ENCODE peak calls at places on chromosomes 3 and 15, in seven cellular contexts. One of them, this sample, is unnamed.

GRCh38 chr3:151599103-151599672 is 134.5 kb upstream of the AADACL2 start:
- DNase-seq in heart left ventricle: no peak
- DNase-seq in NCI-H1105: no peak
- DNase-seq in stimulated activated CD4-positive, alpha-beta T cell treated with anti-CD3 and anti-CD28 coated beads, Interleukin-2, amount 100 ng/mL, for 48 hours: no peak
- DNase-seq in mucosa of descending colon: no peak
- DNase-seq in T-helper 2 cell: no peak
- DNase-seq in NCI-H460: no peak
- DNase-seq in this sample: no peak

GRCh38 chr3:138329127-138329983 is at the start of gene NME9:
- DNase-seq in heart left ventricle: peak
- DNase-seq in NCI-H1105: peak
- DNase-seq in stimulated activated CD4-positive, alpha-beta T cell treated with anti-CD3 and anti-CD28 coated beads, Interleukin-2, amount 100 ng/mL, for 48 hours: peak
- DNase-seq in mucosa of descending colon: peak
- DNase-seq in T-helper 2 cell: peak
- DNase-seq in NCI-H460: peak
- DNase-seq in this sample: peak

GRCh38 chr15:76866008-76866407 is 39.1 kb downstream of the SCAPER start:
- DNase-seq in heart left ventricle: no peak
- DNase-seq in NCI-H1105: no peak
- DNase-seq in stimulated activated CD4-positive, alpha-beta T cell treated with anti-CD3 and anti-CD28 coated beads, Interleukin-2, amount 100 ng/mL, for 48 hours: no peak
- DNase-seq in mucosa of descending colon: no peak
- DNase-seq in T-helper 2 cell: peak
- DNase-seq in NCI-H460: no peak
- DNase-seq in this sample: no peak

GRCh38 chr15:82298520-82298919 is 35.9 kb downstream of the SAXO2 start:
- DNase-seq in heart left ventricle: peak
- DNase-seq in NCI-H1105: no peak
- DNase-seq in stimulated activated CD4-positive, alpha-beta T cell treated with anti-CD3 and anti-CD28 coated beads, Interleukin-2, amount 100 ng/mL, for 48 hours: peak
- DNase-seq in mucosa of descending colon: peak
- DNase-seq in T-helper 2 cell: peak
- DNase-seq in NCI-H460: no peak
- DNase-seq in this sample: no peak

GRCh38 chr3:152281032-152281713 is 12.4 kb downstream of the MBNL1 start:
- DNase-seq in heart left ventricle: no peak
- DNase-seq in NCI-H1105: no peak
- DNase-seq in stimulated activated CD4-positive, alpha-beta T cell treated with anti-CD3 and anti-CD28 coated beads, Interleukin-2, amount 100 ng/mL, for 48 hours: no peak
- DNase-seq in mucosa of descending colon: no peak
- DNase-seq in T-helper 2 cell: peak
- DNase-seq in NCI-H460: no peak
- DNase-seq in this sample: no peak

GRCh38 chr3:52346623-52347530 is 30.8 kb downstream of the DNAH1 start:
- DNase-seq in heart left ventricle: no peak
- DNase-seq in NCI-H1105: no peak
- DNase-seq in stimulated activated CD4-positive, alpha-beta T cell treated with anti-CD3 and anti-CD28 coated beads, Interleukin-2, amount 100 ng/mL, for 48 hours: no peak
- DNase-seq in mucosa of descending colon: no peak
- DNase-seq in T-helper 2 cell: no peak
- DNase-seq in NCI-H460: no peak
- DNase-seq in this sample: peak

GRCh38 chr3:139533781-139534443 is 5.6 kb downstream of the RBP1 start:
- DNase-seq in heart left ventricle: no peak
- DNase-seq in NCI-H1105: no peak
- DNase-seq in stimulated activated CD4-positive, alpha-beta T cell treated with anti-CD3 and anti-CD28 coated beads, Interleukin-2, amount 100 ng/mL, for 48 hours: no peak
- DNase-seq in mucosa of descending colon: no peak
- DNase-seq in T-helper 2 cell: no peak
- DNase-seq in NCI-H460: no peak
- DNase-seq in this sample: peak

GRCh38 chr15:34583399-34584320 is at the start of gene GOLGA8B:
- DNase-seq in heart left ventricle: peak
- DNase-seq in NCI-H1105: peak
- DNase-seq in stimulated activated CD4-positive, alpha-beta T cell treated with anti-CD3 and anti-CD28 coated beads, Interleukin-2, amount 100 ng/mL, for 48 hours: peak
- DNase-seq in mucosa of descending colon: peak
- DNase-seq in T-helper 2 cell: peak
- DNase-seq in NCI-H460: peak
- DNase-seq in this sample: peak

GRCh38 chr3:173395073-173395411 is 2.5 kb upstream of the NLGN1 start:
- DNase-seq in heart left ventricle: no peak
- DNase-seq in NCI-H1105: no peak
- DNase-seq in stimulated activated CD4-positive, alpha-beta T cell treated with anti-CD3 and anti-CD28 coated beads, Interleukin-2, amount 100 ng/mL, for 48 hours: no peak
- DNase-seq in mucosa of descending colon: no peak
- DNase-seq in T-helper 2 cell: no peak
- DNase-seq in NCI-H460: peak
- DNase-seq in this sample: no peak

GRCh38 chr3:149964296-149964695 is 6.4 kb downstream of the PFN2 start:
- DNase-seq in heart left ventricle: no peak
- DNase-seq in NCI-H1105: no peak
- DNase-seq in stimulated activated CD4-positive, alpha-beta T cell treated with anti-CD3 and anti-CD28 coated beads, Interleukin-2, amount 100 ng/mL, for 48 hours: no peak
- DNase-seq in mucosa of descending colon: no peak
- DNase-seq in T-helper 2 cell: no peak
- DNase-seq in NCI-H460: no peak
- DNase-seq in this sample: no peak

GRCh38 chr3:13884851-13885703 is 5.2 kb upstream of the WNT7A start:
- DNase-seq in heart left ventricle: no peak
- DNase-seq in NCI-H1105: peak
- DNase-seq in stimulated activated CD4-positive, alpha-beta T cell treated with anti-CD3 and anti-CD28 coated beads, Interleukin-2, amount 100 ng/mL, for 48 hours: peak
- DNase-seq in mucosa of descending colon: peak
- DNase-seq in T-helper 2 cell: peak
- DNase-seq in NCI-H460: peak
- DNase-seq in this sample: peak

GRCh38 chr15:61034793-61035710 is 194.1 kb downstream of the RORA start:
- DNase-seq in heart left ventricle: no peak
- DNase-seq in NCI-H1105: no peak
- DNase-seq in stimulated activated CD4-positive, alpha-beta T cell treated with anti-CD3 and anti-CD28 coated beads, Interleukin-2, amount 100 ng/mL, for 48 hours: no peak
- DNase-seq in mucosa of descending colon: no peak
- DNase-seq in T-helper 2 cell: no peak
- DNase-seq in NCI-H460: no peak
- DNase-seq in this sample: no peak

GRCh38 chr3:120469440-120470415 is 18.9 kb upstream of the FSTL1 start:
- DNase-seq in heart left ventricle: no peak
- DNase-seq in NCI-H1105: no peak
- DNase-seq in stimulated activated CD4-positive, alpha-beta T cell treated with anti-CD3 and anti-CD28 coated beads, Interleukin-2, amount 100 ng/mL, for 48 hours: no peak
- DNase-seq in mucosa of descending colon: no peak
- DNase-seq in T-helper 2 cell: no peak
- DNase-seq in NCI-H460: no peak
- DNase-seq in this sample: no peak

GRCh38 chr3:117562000-117562399 is 852.4 kb downstream of the TUSC7 start:
- DNase-seq in heart left ventricle: no peak
- DNase-seq in NCI-H1105: no peak
- DNase-seq in stimulated activated CD4-positive, alpha-beta T cell treated with anti-CD3 and anti-CD28 coated beads, Interleukin-2, amount 100 ng/mL, for 48 hours: no peak
- DNase-seq in mucosa of descending colon: no peak
- DNase-seq in T-helper 2 cell: no peak
- DNase-seq in NCI-H460: no peak
- DNase-seq in this sample: no peak

GRCh38 chr3:131849640-131850039 is 185.2 kb downstream of the CPNE4 start:
- DNase-seq in heart left ventricle: no peak
- DNase-seq in NCI-H1105: no peak
- DNase-seq in stimulated activated CD4-positive, alpha-beta T cell treated with anti-CD3 and anti-CD28 coated beads, Interleukin-2, amount 100 ng/mL, for 48 hours: no peak
- DNase-seq in mucosa of descending colon: no peak
- DNase-seq in T-helper 2 cell: no peak
- DNase-seq in NCI-H460: no peak
- DNase-seq in this sample: no peak

GRCh38 chr3:10344147-10344943 is 23.4 kb upstream of the SEC13 start:
- DNase-seq in heart left ventricle: peak
- DNase-seq in NCI-H1105: no peak
- DNase-seq in stimulated activated CD4-positive, alpha-beta T cell treated with anti-CD3 and anti-CD28 coated beads, Interleukin-2, amount 100 ng/mL, for 48 hours: peak
- DNase-seq in mucosa of descending colon: peak
- DNase-seq in T-helper 2 cell: peak
- DNase-seq in NCI-H460: peak
- DNase-seq in this sample: peak

GRCh38 chr3:17166369-17166768 is 281.6 kb downstream of the PLCL2 start:
- DNase-seq in heart left ventricle: no peak
- DNase-seq in NCI-H1105: no peak
- DNase-seq in stimulated activated CD4-positive, alpha-beta T cell treated with anti-CD3 and anti-CD28 coated beads, Interleukin-2, amount 100 ng/mL, for 48 hours: no peak
- DNase-seq in mucosa of descending colon: no peak
- DNase-seq in T-helper 2 cell: peak
- DNase-seq in NCI-H460: no peak
- DNase-seq in this sample: no peak

GRCh38 chr15:72229076-72229946 is 1.7 kb downstream of the PKM start:
- DNase-seq in heart left ventricle: no peak
- DNase-seq in NCI-H1105: no peak
- DNase-seq in stimulated activated CD4-positive, alpha-beta T cell treated with anti-CD3 and anti-CD28 coated beads, Interleukin-2, amount 100 ng/mL, for 48 hours: no peak
- DNase-seq in mucosa of descending colon: no peak
- DNase-seq in T-helper 2 cell: peak
- DNase-seq in NCI-H460: no peak
- DNase-seq in this sample: no peak

GRCh38 chr3:169268942-169269460 is 394.5 kb downstream of the MECOM start:
- DNase-seq in heart left ventricle: no peak
- DNase-seq in NCI-H1105: peak
- DNase-seq in stimulated activated CD4-positive, alpha-beta T cell treated with anti-CD3 and anti-CD28 coated beads, Interleukin-2, amount 100 ng/mL, for 48 hours: no peak
- DNase-seq in mucosa of descending colon: no peak
- DNase-seq in T-helper 2 cell: no peak
- DNase-seq in NCI-H460: no peak
- DNase-seq in this sample: no peak

GRCh38 chr3:17546500-17546899 is 195.9 kb downstream of the TBC1D5 start:
- DNase-seq in heart left ventricle: no peak
- DNase-seq in NCI-H1105: no peak
- DNase-seq in stimulated activated CD4-positive, alpha-beta T cell treated with anti-CD3 and anti-CD28 coated beads, Interleukin-2, amount 100 ng/mL, for 48 hours: no peak
- DNase-seq in mucosa of descending colon: no peak
- DNase-seq in T-helper 2 cell: no peak
- DNase-seq in NCI-H460: no peak
- DNase-seq in this sample: no peak

GRCh38 chr15:74053941-74054529 is 28.3 kb downstream of the GOLGA6A start:
- DNase-seq in heart left ventricle: peak
- DNase-seq in NCI-H1105: peak
- DNase-seq in stimulated activated CD4-positive, alpha-beta T cell treated with anti-CD3 and anti-CD28 coated beads, Interleukin-2, amount 100 ng/mL, for 48 hours: peak
- DNase-seq in mucosa of descending colon: peak
- DNase-seq in T-helper 2 cell: peak
- DNase-seq in NCI-H460: peak
- DNase-seq in this sample: peak

GRCh38 chr15:22839046-22839705 is 710 bp downstream of the NIPA2 start:
- DNase-seq in heart left ventricle: no peak
- DNase-seq in NCI-H1105: no peak
- DNase-seq in stimulated activated CD4-positive, alpha-beta T cell treated with anti-CD3 and anti-CD28 coated beads, Interleukin-2, amount 100 ng/mL, for 48 hours: no peak
- DNase-seq in mucosa of descending colon: no peak
- DNase-seq in T-helper 2 cell: peak
- DNase-seq in NCI-H460: no peak
- DNase-seq in this sample: peak

GRCh38 chr3:158106773-158107461 is 697 bp upstream of the SHOX2 start:
- DNase-seq in heart left ventricle: no peak
- DNase-seq in NCI-H1105: no peak
- DNase-seq in stimulated activated CD4-positive, alpha-beta T cell treated with anti-CD3 and anti-CD28 coated beads, Interleukin-2, amount 100 ng/mL, for 48 hours: no peak
- DNase-seq in mucosa of descending colon: no peak
- DNase-seq in T-helper 2 cell: no peak
- DNase-seq in NCI-H460: no peak
- DNase-seq in this sample: no peak

GRCh38 chr15:101510212-101511197 is 21.0 kb upstream of the PCSK6 start:
- DNase-seq in heart left ventricle: no peak
- DNase-seq in NCI-H1105: no peak
- DNase-seq in stimulated activated CD4-positive, alpha-beta T cell treated with anti-CD3 and anti-CD28 coated beads, Interleukin-2, amount 100 ng/mL, for 48 hours: no peak
- DNase-seq in mucosa of descending colon: peak
- DNase-seq in T-helper 2 cell: no peak
- DNase-seq in NCI-H460: no peak
- DNase-seq in this sample: no peak

GRCh38 chr3:4351164-4351855 is 48.1 kb downstream of the SETMAR start:
- DNase-seq in heart left ventricle: no peak
- DNase-seq in NCI-H1105: no peak
- DNase-seq in stimulated activated CD4-positive, alpha-beta T cell treated with anti-CD3 and anti-CD28 coated beads, Interleukin-2, amount 100 ng/mL, for 48 hours: peak
- DNase-seq in mucosa of descending colon: no peak
- DNase-seq in T-helper 2 cell: peak
- DNase-seq in NCI-H460: no peak
- DNase-seq in this sample: no peak

GRCh38 chr3:11091088-11091590 is 63.2 kb upstream of the HRH1 start:
- DNase-seq in heart left ventricle: no peak
- DNase-seq in NCI-H1105: no peak
- DNase-seq in stimulated activated CD4-positive, alpha-beta T cell treated with anti-CD3 and anti-CD28 coated beads, Interleukin-2, amount 100 ng/mL, for 48 hours: no peak
- DNase-seq in mucosa of descending colon: no peak
- DNase-seq in T-helper 2 cell: no peak
- DNase-seq in NCI-H460: no peak
- DNase-seq in this sample: no peak

GRCh38 chr3:195897081-195897852 is 11.1 kb downstream of the TNK2 start:
- DNase-seq in heart left ventricle: peak
- DNase-seq in NCI-H1105: no peak
- DNase-seq in stimulated activated CD4-positive, alpha-beta T cell treated with anti-CD3 and anti-CD28 coated beads, Interleukin-2, amount 100 ng/mL, for 48 hours: no peak
- DNase-seq in mucosa of descending colon: no peak
- DNase-seq in T-helper 2 cell: no peak
- DNase-seq in NCI-H460: no peak
- DNase-seq in this sample: no peak

GRCh38 chr3:112598731-112599130 is 36.9 kb downstream of the SLC35A5 start:
- DNase-seq in heart left ventricle: no peak
- DNase-seq in NCI-H1105: no peak
- DNase-seq in stimulated activated CD4-positive, alpha-beta T cell treated with anti-CD3 and anti-CD28 coated beads, Interleukin-2, amount 100 ng/mL, for 48 hours: no peak
- DNase-seq in mucosa of descending colon: no peak
- DNase-seq in T-helper 2 cell: no peak
- DNase-seq in NCI-H460: no peak
- DNase-seq in this sample: no peak

GRCh38 chr3:47503033-47503432 is 10.5 kb downstream of the ELP6 start:
- DNase-seq in heart left ventricle: no peak
- DNase-seq in NCI-H1105: no peak
- DNase-seq in stimulated activated CD4-positive, alpha-beta T cell treated with anti-CD3 and anti-CD28 coated beads, Interleukin-2, amount 100 ng/mL, for 48 hours: no peak
- DNase-seq in mucosa of descending colon: no peak
- DNase-seq in T-helper 2 cell: no peak
- DNase-seq in NCI-H460: no peak
- DNase-seq in this sample: no peak

GRCh38 chr15:30905821-30906220 is 2.1 kb downstream of the FAN1 start:
- DNase-seq in heart left ventricle: no peak
- DNase-seq in NCI-H1105: no peak
- DNase-seq in stimulated activated CD4-positive, alpha-beta T cell treated with anti-CD3 and anti-CD28 coated beads, Interleukin-2, amount 100 ng/mL, for 48 hours: no peak
- DNase-seq in mucosa of descending colon: peak
- DNase-seq in T-helper 2 cell: no peak
- DNase-seq in NCI-H460: no peak
- DNase-seq in this sample: no peak

GRCh38 chr3:100297784-100298183 is 36.8 kb upstream of the NIT2 start:
- DNase-seq in heart left ventricle: no peak
- DNase-seq in NCI-H1105: no peak
- DNase-seq in stimulated activated CD4-positive, alpha-beta T cell treated with anti-CD3 and anti-CD28 coated beads, Interleukin-2, amount 100 ng/mL, for 48 hours: no peak
- DNase-seq in mucosa of descending colon: no peak
- DNase-seq in T-helper 2 cell: no peak
- DNase-seq in NCI-H460: no peak
- DNase-seq in this sample: no peak

GRCh38 chr3:43016513-43016865 is 37.4 kb downstream of the GASK1A start:
- DNase-seq in heart left ventricle: no peak
- DNase-seq in NCI-H1105: no peak
- DNase-seq in stimulated activated CD4-positive, alpha-beta T cell treated with anti-CD3 and anti-CD28 coated beads, Interleukin-2, amount 100 ng/mL, for 48 hours: no peak
- DNase-seq in mucosa of descending colon: no peak
- DNase-seq in T-helper 2 cell: peak
- DNase-seq in NCI-H460: no peak
- DNase-seq in this sample: no peak

GRCh38 chr3:180909369-180910127 is 2.9 kb upstream of the FXR1 start:
- DNase-seq in heart left ventricle: no peak
- DNase-seq in NCI-H1105: peak
- DNase-seq in stimulated activated CD4-positive, alpha-beta T cell treated with anti-CD3 and anti-CD28 coated beads, Interleukin-2, amount 100 ng/mL, for 48 hours: no peak
- DNase-seq in mucosa of descending colon: no peak
- DNase-seq in T-helper 2 cell: no peak
- DNase-seq in NCI-H460: no peak
- DNase-seq in this sample: no peak

GRCh38 chr3:169052465-169053302 is 610.8 kb downstream of the MECOM start:
- DNase-seq in heart left ventricle: no peak
- DNase-seq in NCI-H1105: no peak
- DNase-seq in stimulated activated CD4-positive, alpha-beta T cell treated with anti-CD3 and anti-CD28 coated beads, Interleukin-2, amount 100 ng/mL, for 48 hours: no peak
- DNase-seq in mucosa of descending colon: no peak
- DNase-seq in T-helper 2 cell: no peak
- DNase-seq in NCI-H460: no peak
- DNase-seq in this sample: no peak

GRCh38 chr3:51750878-51751277 is 28.2 kb downstream of the IQCF6 start:
- DNase-seq in heart left ventricle: no peak
- DNase-seq in NCI-H1105: no peak
- DNase-seq in stimulated activated CD4-positive, alpha-beta T cell treated with anti-CD3 and anti-CD28 coated beads, Interleukin-2, amount 100 ng/mL, for 48 hours: no peak
- DNase-seq in mucosa of descending colon: no peak
- DNase-seq in T-helper 2 cell: no peak
- DNase-seq in NCI-H460: no peak
- DNase-seq in this sample: no peak

GRCh38 chr3:185549111-185549510 is 3.3 kb downstream of the LIPH start:
- DNase-seq in heart left ventricle: no peak
- DNase-seq in NCI-H1105: no peak
- DNase-seq in stimulated activated CD4-positive, alpha-beta T cell treated with anti-CD3 and anti-CD28 coated beads, Interleukin-2, amount 100 ng/mL, for 48 hours: no peak
- DNase-seq in mucosa of descending colon: peak
- DNase-seq in T-helper 2 cell: no peak
- DNase-seq in NCI-H460: peak
- DNase-seq in this sample: peak

GRCh38 chr3:47794585-47794984 is 8.4 kb upstream of the DHX30 start:
- DNase-seq in heart left ventricle: no peak
- DNase-seq in NCI-H1105: no peak
- DNase-seq in stimulated activated CD4-positive, alpha-beta T cell treated with anti-CD3 and anti-CD28 coated beads, Interleukin-2, amount 100 ng/mL, for 48 hours: no peak
- DNase-seq in mucosa of descending colon: no peak
- DNase-seq in T-helper 2 cell: no peak
- DNase-seq in NCI-H460: no peak
- DNase-seq in this sample: no peak

This sample was measured in COLO829.